ENCODE peak calls at places on chromosomes 5 and 9, in seven cellular contexts. One of them, this sample, is unnamed. For H3K27me3, the result is how much of the 10 kb centered on the place peaks cover.

GRCh38 chr9:34059954-34060353 is 11.3 kb upstream of the UBAP2 start:
- DNase-seq in fibroblast of lung: no peak
- DNase-seq in heart left ventricle: no peak
- DNase-seq in HCT116: no peak
- DNase-seq in adrenal gland: no peak
- DNase-seq in aorta: no peak
- DNase-seq in CD8-positive, alpha-beta T cell: no peak
- DNase-seq in this sample: no peak

GRCh38 chr5:112551437-112552018 is 132.5 kb upstream of the EPB41L4A start:
- DNase-seq in heart left ventricle: no peak
- DNase-seq in aorta: no peak
- DNase-seq in CD8-positive, alpha-beta T cell: peak
- DNase-seq in fibroblast of lung: peak
- DNase-seq in HCT116: peak
- DNase-seq in adrenal gland: peak
- DNase-seq in this sample: peak

GRCh38 chr5:23840083-23840482 is 332.7 kb downstream of the PRDM9 start:
- DNase-seq in HCT116: no peak
- DNase-seq in fibroblast of lung: no peak
- DNase-seq in aorta: no peak
- DNase-seq in CD8-positive, alpha-beta T cell: no peak
- DNase-seq in adrenal gland: no peak
- DNase-seq in heart left ventricle: no peak
- DNase-seq in this sample: no peak

GRCh38 chr5:132364319-132364718 is 5.2 kb upstream of the SLC22A5 start:
- DNase-seq in CD8-positive, alpha-beta T cell: no peak
- DNase-seq in fibroblast of lung: peak
- DNase-seq in HCT116: no peak
- DNase-seq in adrenal gland: peak
- DNase-seq in heart left ventricle: no peak
- DNase-seq in aorta: no peak
- DNase-seq in this sample: no peak

GRCh38 chr5:54854883-54855581 is 130.4 kb downstream of the ESM1 start:
- DNase-seq in aorta: no peak
- DNase-seq in CD8-positive, alpha-beta T cell: no peak
- DNase-seq in fibroblast of lung: no peak
- DNase-seq in adrenal gland: no peak
- DNase-seq in heart left ventricle: no peak
- DNase-seq in HCT116: no peak
- DNase-seq in this sample: no peak

GRCh38 chr9:33068991-33069390 is 7.5 kb downstream of the SMU1 start:
- DNase-seq in aorta: no peak
- DNase-seq in fibroblast of lung: peak
- DNase-seq in heart left ventricle: no peak
- DNase-seq in HCT116: no peak
- DNase-seq in CD8-positive, alpha-beta T cell: no peak
- DNase-seq in adrenal gland: no peak
- DNase-seq in this sample: no peak

GRCh38 chr9:72154468-72155281 is 5.4 kb downstream of the GDA start:
- DNase-seq in HCT116: no peak
- DNase-seq in aorta: no peak
- DNase-seq in adrenal gland: no peak
- DNase-seq in heart left ventricle: no peak
- DNase-seq in CD8-positive, alpha-beta T cell: no peak
- DNase-seq in fibroblast of lung: no peak
- DNase-seq in this sample: no peak

GRCh38 chr5:7436521-7436920 is 40.6 kb downstream of the ADCY2 start:
- DNase-seq in aorta: no peak
- DNase-seq in fibroblast of lung: no peak
- DNase-seq in HCT116: no peak
- DNase-seq in CD8-positive, alpha-beta T cell: no peak
- DNase-seq in adrenal gland: no peak
- DNase-seq in heart left ventricle: no peak
- DNase-seq in this sample: no peak

GRCh38 chr9:89619739-89620138 is 14.9 kb downstream of the GADD45G start:
- DNase-seq in adrenal gland: no peak
- DNase-seq in CD8-positive, alpha-beta T cell: no peak
- DNase-seq in fibroblast of lung: no peak
- DNase-seq in HCT116: no peak
- DNase-seq in heart left ventricle: no peak
- DNase-seq in aorta: no peak
- DNase-seq in this sample: peak

GRCh38 chr5:76404694-76405306 is 1.7 kb downstream of the IQGAP2 start:
- DNase-seq in CD8-positive, alpha-beta T cell: no peak
- DNase-seq in adrenal gland: no peak
- DNase-seq in fibroblast of lung: no peak
- DNase-seq in HCT116: no peak
- DNase-seq in heart left ventricle: no peak
- DNase-seq in aorta: no peak
- DNase-seq in this sample: no peak

GRCh38 chr9:120617637-120617979 is 37.6 kb upstream of the CDK5RAP2 start:
- DNase-seq in HCT116: no peak
- DNase-seq in aorta: no peak
- DNase-seq in heart left ventricle: no peak
- DNase-seq in fibroblast of lung: peak
- DNase-seq in adrenal gland: no peak
- DNase-seq in CD8-positive, alpha-beta T cell: no peak
- DNase-seq in this sample: no peak

GRCh38 chr5:73376618-73377170 is 71.9 kb downstream of the FOXD1 start:
- DNase-seq in heart left ventricle: no peak
- DNase-seq in fibroblast of lung: peak
- DNase-seq in HCT116: no peak
- DNase-seq in CD8-positive, alpha-beta T cell: no peak
- DNase-seq in adrenal gland: no peak
- DNase-seq in aorta: no peak
- DNase-seq in this sample: no peak

GRCh38 chr5:137264573-137264972 is 234.6 kb downstream of the SPOCK1 start:
- DNase-seq in aorta: no peak
- DNase-seq in HCT116: no peak
- DNase-seq in CD8-positive, alpha-beta T cell: no peak
- DNase-seq in heart left ventricle: no peak
- DNase-seq in adrenal gland: no peak
- DNase-seq in fibroblast of lung: peak
- DNase-seq in this sample: no peak

GRCh38 chr9:13412323-13412722 is 132.8 kb upstream of the MPDZ start:
- DNase-seq in heart left ventricle: no peak
- DNase-seq in fibroblast of lung: peak
- DNase-seq in CD8-positive, alpha-beta T cell: no peak
- DNase-seq in HCT116: no peak
- DNase-seq in adrenal gland: peak
- DNase-seq in aorta: no peak
- DNase-seq in this sample: no peak

GRCh38 chr9:135508211-135508820 is 7.8 kb downstream of the MRPS2 start:
- DNase-seq in adrenal gland: peak
- DNase-seq in heart left ventricle: peak
- DNase-seq in aorta: no peak
- DNase-seq in HCT116: no peak
- DNase-seq in fibroblast of lung: no peak
- DNase-seq in CD8-positive, alpha-beta T cell: no peak
- DNase-seq in this sample: no peak

GRCh38 chr9:5949103-5949699 is 58.5 kb downstream of the MLANA start:
- DNase-seq in CD8-positive, alpha-beta T cell: no peak
- DNase-seq in HCT116: no peak
- DNase-seq in aorta: no peak
- DNase-seq in fibroblast of lung: peak
- DNase-seq in heart left ventricle: no peak
- DNase-seq in adrenal gland: peak
- DNase-seq in this sample: no peak

GRCh38 chr9:134306583-134307222 is 19.6 kb upstream of the RXRA start:
- DNase-seq in CD8-positive, alpha-beta T cell: no peak
- DNase-seq in aorta: no peak
- DNase-seq in heart left ventricle: peak
- DNase-seq in fibroblast of lung: no peak
- DNase-seq in adrenal gland: no peak
- DNase-seq in HCT116: no peak
- DNase-seq in this sample: no peak

GRCh38 chr5:180641566-180641900 is 7.9 kb downstream of the FLT4 start:
- DNase-seq in fibroblast of lung: no peak
- DNase-seq in heart left ventricle: peak
- DNase-seq in aorta: no peak
- DNase-seq in HCT116: no peak
- DNase-seq in CD8-positive, alpha-beta T cell: no peak
- DNase-seq in adrenal gland: no peak
- DNase-seq in this sample: no peak

GRCh38 chr5:124438390-124439380 is 307.8 kb downstream of the ZNF608 start:
- DNase-seq in fibroblast of lung: peak
- DNase-seq in adrenal gland: no peak
- DNase-seq in CD8-positive, alpha-beta T cell: no peak
- DNase-seq in HCT116: no peak
- DNase-seq in heart left ventricle: no peak
- DNase-seq in aorta: no peak
- DNase-seq in this sample: peak

GRCh38 chr5:32814620-32815019 is 103.5 kb downstream of the NPR3 start:
- DNase-seq in CD8-positive, alpha-beta T cell: no peak
- DNase-seq in adrenal gland: no peak
- DNase-seq in HCT116: no peak
- DNase-seq in heart left ventricle: no peak
- DNase-seq in fibroblast of lung: peak
- DNase-seq in aorta: no peak
- DNase-seq in this sample: no peak

GRCh38 chr5:73314395-73315195 is 134.0 kb downstream of the FOXD1 start:
- DNase-seq in aorta: no peak
- DNase-seq in heart left ventricle: no peak
- DNase-seq in HCT116: no peak
- DNase-seq in adrenal gland: no peak
- DNase-seq in CD8-positive, alpha-beta T cell: no peak
- DNase-seq in fibroblast of lung: peak
- DNase-seq in this sample: no peak

DNA sequence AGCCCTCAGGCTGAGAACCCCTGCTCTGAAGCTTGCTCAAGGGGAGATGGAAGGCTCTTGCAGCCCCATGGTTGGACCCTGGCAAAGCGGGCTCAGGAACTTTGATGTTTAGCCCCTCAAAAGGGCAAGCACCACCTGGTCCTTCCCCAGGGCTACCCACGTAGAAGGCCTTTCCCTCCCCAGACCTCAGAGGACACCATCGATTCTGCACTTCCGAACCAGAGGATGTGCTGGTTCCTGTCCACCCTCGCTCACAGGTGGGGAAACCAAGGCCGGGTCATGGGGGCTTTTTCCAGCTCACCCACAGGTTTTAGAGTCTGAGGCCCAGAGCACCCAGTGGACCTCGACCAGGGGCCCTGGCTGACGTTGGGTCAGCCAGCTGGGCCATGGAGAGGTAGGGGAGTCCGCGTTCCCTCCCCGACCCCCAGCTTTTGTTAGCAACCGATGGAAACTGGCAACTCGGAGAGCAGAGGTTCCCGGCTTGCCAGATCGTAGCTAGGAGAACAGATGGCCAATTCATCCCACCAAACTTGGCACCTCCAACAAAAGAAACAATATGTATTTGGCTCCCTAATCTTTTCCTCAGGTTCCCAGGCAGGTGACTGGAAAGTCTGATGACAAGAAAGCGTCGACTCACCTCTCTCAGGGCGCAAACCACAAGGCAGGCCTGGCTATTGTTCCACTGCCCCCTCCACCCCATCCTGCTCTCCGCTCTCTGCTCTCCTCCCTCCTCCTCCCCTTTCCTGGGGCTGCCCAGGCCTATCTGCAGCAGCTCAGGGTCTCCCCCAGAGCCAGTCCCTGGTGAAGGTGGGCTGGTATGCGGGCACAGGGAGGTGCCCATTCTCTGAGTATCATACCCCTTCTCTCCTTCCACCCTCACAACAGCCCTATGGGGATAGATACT is 167.6 kb upstream of the SMIM23 start:
- DNase-seq in CD8-positive, alpha-beta T cell: no peak
- DNase-seq in fibroblast of lung: no peak
- DNase-seq in adrenal gland: no peak
- DNase-seq in aorta: no peak
- DNase-seq in heart left ventricle: no peak
- DNase-seq in HCT116: no peak
- DNase-seq in this sample: no peak
- H3K27me3 ChIP-seq in CD8-positive, alpha-beta T cell: under half
- H3K27me3 ChIP-seq in fibroblast of lung: under half
- H3K27me3 ChIP-seq in adrenal gland: under half
- H3K27me3 ChIP-seq in aorta: under half
- H3K27me3 ChIP-seq in heart left ventricle: under half
- H3K27me3 ChIP-seq in HCT116: under half
- H3K27me3 ChIP-seq in this sample: under half

GRCh38 chr5:169938439-169938838 is 41.9 kb downstream of the INSYN2B start:
- DNase-seq in aorta: no peak
- DNase-seq in CD8-positive, alpha-beta T cell: no peak
- DNase-seq in adrenal gland: no peak
- DNase-seq in fibroblast of lung: no peak
- DNase-seq in heart left ventricle: no peak
- DNase-seq in HCT116: no peak
- DNase-seq in this sample: no peak
- H3K27me3 ChIP-seq in aorta: under half
- H3K27me3 ChIP-seq in CD8-positive, alpha-beta T cell: under half
- H3K27me3 ChIP-seq in adrenal gland: under half
- H3K27me3 ChIP-seq in fibroblast of lung: under half
- H3K27me3 ChIP-seq in heart left ventricle: under half
- H3K27me3 ChIP-seq in HCT116: under half
- H3K27me3 ChIP-seq in this sample: under half

GRCh38 chr9:95552241-95552640 is 35.5 kb upstream of the PTCH1 start:
- DNase-seq in aorta: no peak
- DNase-seq in fibroblast of lung: no peak
- DNase-seq in heart left ventricle: no peak
- DNase-seq in CD8-positive, alpha-beta T cell: no peak
- DNase-seq in HCT116: no peak
- DNase-seq in adrenal gland: no peak
- DNase-seq in this sample: peak
- H3K27me3 ChIP-seq in aorta: under half
- H3K27me3 ChIP-seq in fibroblast of lung: under half
- H3K27me3 ChIP-seq in heart left ventricle: under half
- H3K27me3 ChIP-seq in CD8-positive, alpha-beta T cell: under half
- H3K27me3 ChIP-seq in HCT116: under half
- H3K27me3 ChIP-seq in adrenal gland: under half
- H3K27me3 ChIP-seq in this sample: under half

DNA sequence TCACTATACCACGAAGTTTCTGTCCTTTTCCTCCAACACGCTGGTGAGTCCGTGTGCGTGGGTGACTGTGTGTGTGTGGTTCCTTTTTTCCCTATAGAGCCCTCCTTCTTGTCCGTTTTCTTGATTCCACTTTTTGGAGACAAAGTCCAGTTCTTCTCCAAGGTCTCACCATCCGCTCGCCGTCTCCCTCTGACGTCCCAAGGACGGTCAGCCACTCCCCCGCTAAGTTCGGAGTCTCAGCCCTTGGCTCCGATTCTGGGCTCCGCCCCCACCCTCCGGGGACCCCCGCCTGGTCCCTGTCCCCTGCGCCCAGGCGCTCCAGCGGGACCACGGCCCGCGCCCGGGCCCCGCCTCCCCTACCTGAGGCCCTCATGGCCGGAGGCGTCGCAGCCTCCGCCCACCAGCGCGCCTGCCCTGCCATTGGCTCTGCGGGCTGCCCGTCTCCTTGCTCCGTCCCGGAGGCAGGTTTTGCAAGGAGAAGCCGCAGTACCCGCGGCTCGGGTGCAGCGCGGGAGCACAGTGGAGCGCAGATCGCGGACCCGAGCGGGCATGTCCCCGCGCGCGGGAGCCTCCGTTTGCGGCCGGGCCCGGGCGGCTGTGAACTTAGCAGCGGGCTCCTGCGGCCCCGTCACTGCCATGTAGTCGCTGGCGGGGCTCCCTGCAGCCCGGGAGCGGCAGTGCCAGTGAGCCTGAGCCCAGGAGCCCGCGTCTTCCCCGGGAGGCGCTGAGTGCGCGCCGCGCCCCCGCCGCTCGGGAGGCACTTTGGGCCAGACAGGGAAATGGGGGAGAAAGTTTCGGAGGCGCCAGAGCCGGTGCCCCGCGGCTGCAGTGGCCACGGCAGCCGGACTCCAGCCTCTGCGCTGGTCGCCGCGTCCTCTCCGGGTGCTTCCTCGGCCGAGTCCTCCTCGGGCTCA is at the start of gene MAST4:
- DNase-seq in aorta: peak
- DNase-seq in CD8-positive, alpha-beta T cell: peak
- DNase-seq in HCT116: peak
- DNase-seq in heart left ventricle: peak
- DNase-seq in fibroblast of lung: peak
- DNase-seq in adrenal gland: peak
- DNase-seq in this sample: peak
- H3K27me3 ChIP-seq in aorta: under half
- H3K27me3 ChIP-seq in CD8-positive, alpha-beta T cell: under half
- H3K27me3 ChIP-seq in HCT116: under half
- H3K27me3 ChIP-seq in heart left ventricle: under half
- H3K27me3 ChIP-seq in fibroblast of lung: under half
- H3K27me3 ChIP-seq in adrenal gland: under half
- H3K27me3 ChIP-seq in this sample: under half

This sample was measured in thyroid gland.